ENCODE peak calls at places on chromosome 7, in ten cellular contexts. One of them, this sample, is unnamed. For H3K9me3, the result is how much of the 10 kb centered on the place peaks cover.

GRCh38 chr7:2269468-2270460 is 27.7 kb downstream of the NUDT1 start:
- DNase-seq in neuronal stem cell: peak
- DNase-seq in lung: no peak
- DNase-seq in CD8-positive, alpha-beta T cell: no peak
- DNase-seq in aorta: no peak
- DNase-seq in mucosa of descending colon: no peak
- DNase-seq in naive thymus-derived CD4-positive, alpha-beta T cell: no peak
- DNase-seq in SK-N-SH: peak
- DNase-seq in Panc1: no peak
- DNase-seq in heart right ventricle: no peak
- DNase-seq in this sample: no peak

GRCh38 chr7:105178928-105179541 is 165.0 kb downstream of the KMT2E start:
- DNase-seq in neuronal stem cell: no peak
- DNase-seq in lung: no peak
- DNase-seq in CD8-positive, alpha-beta T cell: no peak
- DNase-seq in aorta: no peak
- DNase-seq in mucosa of descending colon: no peak
- DNase-seq in naive thymus-derived CD4-positive, alpha-beta T cell: no peak
- DNase-seq in SK-N-SH: no peak
- DNase-seq in Panc1: no peak
- DNase-seq in heart right ventricle: no peak
- DNase-seq in this sample: no peak

GRCh38 chr7:123635551-123636359 is 19.9 kb upstream of the LMOD2 start:
- DNase-seq in neuronal stem cell: no peak
- DNase-seq in lung: no peak
- DNase-seq in CD8-positive, alpha-beta T cell: no peak
- DNase-seq in aorta: no peak
- DNase-seq in mucosa of descending colon: no peak
- DNase-seq in naive thymus-derived CD4-positive, alpha-beta T cell: no peak
- DNase-seq in SK-N-SH: peak
- DNase-seq in Panc1: no peak
- DNase-seq in heart right ventricle: no peak
- DNase-seq in this sample: peak

GRCh38 chr7:80876894-80877414 is 41.9 kb downstream of the SEMA3C start:
- DNase-seq in neuronal stem cell: no peak
- DNase-seq in lung: no peak
- DNase-seq in CD8-positive, alpha-beta T cell: no peak
- DNase-seq in aorta: no peak
- DNase-seq in mucosa of descending colon: no peak
- DNase-seq in naive thymus-derived CD4-positive, alpha-beta T cell: no peak
- DNase-seq in SK-N-SH: peak
- DNase-seq in Panc1: no peak
- DNase-seq in heart right ventricle: no peak
- DNase-seq in this sample: no peak

GRCh38 chr7:71835056-71835455 is 577.1 kb downstream of the CALN1 start:
- DNase-seq in neuronal stem cell: no peak
- DNase-seq in lung: no peak
- DNase-seq in CD8-positive, alpha-beta T cell: no peak
- DNase-seq in aorta: no peak
- DNase-seq in mucosa of descending colon: no peak
- DNase-seq in naive thymus-derived CD4-positive, alpha-beta T cell: no peak
- DNase-seq in SK-N-SH: no peak
- DNase-seq in Panc1: no peak
- DNase-seq in heart right ventricle: no peak
- DNase-seq in this sample: no peak

GRCh38 chr7:141541375-141541774 is 9.8 kb upstream of the AGK start:
- DNase-seq in neuronal stem cell: no peak
- DNase-seq in lung: no peak
- DNase-seq in CD8-positive, alpha-beta T cell: no peak
- DNase-seq in aorta: no peak
- DNase-seq in mucosa of descending colon: no peak
- DNase-seq in naive thymus-derived CD4-positive, alpha-beta T cell: no peak
- DNase-seq in SK-N-SH: no peak
- DNase-seq in Panc1: no peak
- DNase-seq in heart right ventricle: no peak
- DNase-seq in this sample: no peak

GRCh38 chr7:2781636-2782035 is 62.5 kb downstream of the GNA12 start:
- DNase-seq in neuronal stem cell: no peak
- DNase-seq in lung: no peak
- DNase-seq in CD8-positive, alpha-beta T cell: no peak
- DNase-seq in aorta: no peak
- DNase-seq in mucosa of descending colon: no peak
- DNase-seq in naive thymus-derived CD4-positive, alpha-beta T cell: no peak
- DNase-seq in SK-N-SH: no peak
- DNase-seq in Panc1: no peak
- DNase-seq in heart right ventricle: no peak
- DNase-seq in this sample: no peak

GRCh38 chr7:77698042-77698625 is 1.9 kb downstream of the RSBN1L start:
- DNase-seq in neuronal stem cell: no peak
- DNase-seq in lung: no peak
- DNase-seq in CD8-positive, alpha-beta T cell: no peak
- DNase-seq in aorta: no peak
- DNase-seq in mucosa of descending colon: no peak
- DNase-seq in naive thymus-derived CD4-positive, alpha-beta T cell: no peak
- DNase-seq in SK-N-SH: no peak
- DNase-seq in Panc1: no peak
- DNase-seq in heart right ventricle: no peak
- DNase-seq in this sample: no peak

GRCh38 chr7:38550881-38551280 is 80.3 kb downstream of the AMPH start:
- DNase-seq in neuronal stem cell: no peak
- DNase-seq in lung: no peak
- DNase-seq in CD8-positive, alpha-beta T cell: no peak
- DNase-seq in aorta: no peak
- DNase-seq in mucosa of descending colon: no peak
- DNase-seq in naive thymus-derived CD4-positive, alpha-beta T cell: no peak
- DNase-seq in SK-N-SH: no peak
- DNase-seq in Panc1: no peak
- DNase-seq in heart right ventricle: no peak
- DNase-seq in this sample: no peak

GRCh38 chr7:77629797-77630196 is 66.5 kb upstream of the RSBN1L start:
- DNase-seq in neuronal stem cell: no peak
- DNase-seq in lung: no peak
- DNase-seq in CD8-positive, alpha-beta T cell: no peak
- DNase-seq in aorta: no peak
- DNase-seq in mucosa of descending colon: no peak
- DNase-seq in naive thymus-derived CD4-positive, alpha-beta T cell: no peak
- DNase-seq in SK-N-SH: no peak
- DNase-seq in Panc1: no peak
- DNase-seq in heart right ventricle: no peak
- DNase-seq in this sample: no peak

GRCh38 chr7:90409667-90410066 is 6.4 kb downstream of the CLDN12 start:
- DNase-seq in neuronal stem cell: no peak
- DNase-seq in lung: no peak
- DNase-seq in CD8-positive, alpha-beta T cell: no peak
- DNase-seq in aorta: no peak
- DNase-seq in mucosa of descending colon: no peak
- DNase-seq in naive thymus-derived CD4-positive, alpha-beta T cell: no peak
- DNase-seq in SK-N-SH: no peak
- DNase-seq in Panc1: no peak
- DNase-seq in heart right ventricle: no peak
- DNase-seq in this sample: no peak

DNA sequence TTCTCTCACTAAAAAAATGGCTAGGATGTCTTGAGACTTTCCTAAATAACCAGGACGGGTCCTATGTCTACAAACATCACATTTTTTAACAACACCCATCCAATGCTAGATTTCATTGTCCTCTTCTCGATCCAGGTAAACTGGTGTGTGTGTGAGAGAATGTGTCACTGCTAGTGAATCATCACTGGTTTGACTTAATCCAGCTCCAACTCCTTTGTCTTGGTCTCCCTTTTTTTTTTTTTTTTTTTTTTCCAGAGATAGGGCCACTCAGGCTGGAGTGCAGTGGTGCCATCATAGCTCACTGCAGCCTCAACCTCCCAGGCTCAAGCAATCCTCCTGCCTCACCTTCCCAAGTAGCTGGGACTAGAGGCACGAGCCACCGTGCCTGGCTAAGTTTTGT is 2.0 kb upstream of the UFSP1 start:
- DNase-seq in neuronal stem cell: no peak
- DNase-seq in lung: no peak
- DNase-seq in CD8-positive, alpha-beta T cell: no peak
- DNase-seq in aorta: no peak
- DNase-seq in mucosa of descending colon: no peak
- DNase-seq in naive thymus-derived CD4-positive, alpha-beta T cell: no peak
- DNase-seq in SK-N-SH: no peak
- DNase-seq in Panc1: no peak
- DNase-seq in heart right ventricle: no peak
- DNase-seq in this sample: no peak
- H3K4me3 ChIP-seq in neuronal stem cell: no peak
- H3K4me3 ChIP-seq in lung: no peak
- H3K4me3 ChIP-seq in CD8-positive, alpha-beta T cell: no peak
- H3K4me3 ChIP-seq in aorta: no peak
- H3K4me3 ChIP-seq in mucosa of descending colon: no peak
- H3K4me3 ChIP-seq in naive thymus-derived CD4-positive, alpha-beta T cell: no peak
- H3K4me3 ChIP-seq in SK-N-SH: no peak
- H3K4me3 ChIP-seq in Panc1: no peak
- H3K4me3 ChIP-seq in heart right ventricle: no peak
- H3K4me3 ChIP-seq in this sample: no peak

GRCh38 chr7:117217636-117218035 is 105.2 kb downstream of the WNT2 start:
- DNase-seq in neuronal stem cell: no peak
- DNase-seq in lung: no peak
- DNase-seq in CD8-positive, alpha-beta T cell: no peak
- DNase-seq in aorta: no peak
- DNase-seq in mucosa of descending colon: no peak
- DNase-seq in naive thymus-derived CD4-positive, alpha-beta T cell: no peak
- DNase-seq in SK-N-SH: no peak
- DNase-seq in Panc1: no peak
- DNase-seq in heart right ventricle: no peak
- DNase-seq in this sample: peak

GRCh38 chr7:117218700-117219099 is 104.2 kb downstream of the WNT2 start:
- DNase-seq in neuronal stem cell: no peak
- DNase-seq in lung: no peak
- DNase-seq in CD8-positive, alpha-beta T cell: no peak
- DNase-seq in aorta: no peak
- DNase-seq in mucosa of descending colon: no peak
- DNase-seq in naive thymus-derived CD4-positive, alpha-beta T cell: no peak
- DNase-seq in SK-N-SH: no peak
- DNase-seq in Panc1: no peak
- DNase-seq in heart right ventricle: no peak
- DNase-seq in this sample: no peak

GRCh38 chr7:117217121-117217520 is 105.7 kb downstream of the WNT2 start:
- DNase-seq in neuronal stem cell: no peak
- DNase-seq in lung: no peak
- DNase-seq in CD8-positive, alpha-beta T cell: no peak
- DNase-seq in aorta: no peak
- DNase-seq in mucosa of descending colon: no peak
- DNase-seq in naive thymus-derived CD4-positive, alpha-beta T cell: no peak
- DNase-seq in SK-N-SH: no peak
- DNase-seq in Panc1: no peak
- DNase-seq in heart right ventricle: no peak
- DNase-seq in this sample: no peak

GRCh38 chr7:117216010-117216409 is 106.8 kb downstream of the WNT2 start:
- DNase-seq in neuronal stem cell: no peak
- DNase-seq in lung: no peak
- DNase-seq in CD8-positive, alpha-beta T cell: no peak
- DNase-seq in aorta: no peak
- DNase-seq in mucosa of descending colon: no peak
- DNase-seq in naive thymus-derived CD4-positive, alpha-beta T cell: no peak
- DNase-seq in SK-N-SH: no peak
- DNase-seq in Panc1: no peak
- DNase-seq in heart right ventricle: no peak
- DNase-seq in this sample: no peak

GRCh38 chr7:117216436-117217069 is 106.3 kb downstream of the WNT2 start:
- DNase-seq in neuronal stem cell: no peak
- DNase-seq in lung: no peak
- DNase-seq in CD8-positive, alpha-beta T cell: no peak
- DNase-seq in aorta: no peak
- DNase-seq in mucosa of descending colon: no peak
- DNase-seq in naive thymus-derived CD4-positive, alpha-beta T cell: no peak
- DNase-seq in SK-N-SH: no peak
- DNase-seq in Panc1: no peak
- DNase-seq in heart right ventricle: no peak
- DNase-seq in this sample: no peak
- H3K9me3 ChIP-seq in neuronal stem cell: under half
- H3K9me3 ChIP-seq in lung: under half
- H3K9me3 ChIP-seq in CD8-positive, alpha-beta T cell: under half
- H3K9me3 ChIP-seq in aorta: under half
- H3K9me3 ChIP-seq in mucosa of descending colon: under half
- H3K9me3 ChIP-seq in naive thymus-derived CD4-positive, alpha-beta T cell: under half
- H3K9me3 ChIP-seq in SK-N-SH: under half
- H3K9me3 ChIP-seq in Panc1: under half
- H3K9me3 ChIP-seq in heart right ventricle: under half
- H3K9me3 ChIP-seq in this sample: under half

DNA sequence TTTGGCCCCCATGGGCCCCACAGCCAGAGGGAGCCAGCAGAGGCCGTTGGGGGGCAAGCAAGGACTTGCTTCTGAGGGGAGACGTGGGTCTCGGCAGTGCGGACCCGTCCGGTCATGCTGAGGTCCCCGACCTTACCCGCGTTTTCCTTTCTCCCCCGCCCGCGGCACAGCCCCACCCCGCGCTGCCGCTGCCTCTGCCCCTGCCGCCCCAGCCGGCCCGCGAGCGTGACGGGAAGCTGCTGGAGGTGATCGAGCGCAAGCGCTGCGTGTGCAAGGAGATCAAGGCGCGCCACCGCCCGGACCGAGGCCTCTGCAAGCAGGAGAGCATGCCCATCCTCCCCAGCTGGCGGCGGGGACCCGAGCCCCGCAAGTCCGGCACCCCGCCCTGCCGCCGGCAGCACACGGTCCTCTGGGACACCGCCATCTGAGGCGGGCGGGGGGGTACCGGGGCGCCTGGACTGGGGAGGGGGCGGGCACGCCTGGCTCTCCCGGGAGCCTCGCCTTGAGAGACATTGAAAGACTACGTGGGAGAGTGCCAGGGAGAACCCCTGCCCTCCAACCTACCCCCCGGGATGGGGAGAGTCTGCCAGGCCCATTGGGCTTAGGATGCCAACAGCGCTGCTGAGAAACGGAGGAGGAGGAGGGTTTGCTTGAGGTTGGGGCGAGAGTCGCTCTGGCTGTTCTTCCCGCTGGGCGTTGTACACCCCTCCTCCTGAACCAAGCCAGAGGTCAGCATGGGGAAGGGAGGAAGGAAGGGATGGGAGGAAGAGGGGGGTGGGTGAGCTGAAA is 9.9 kb downstream of the NYAP1 start:
- DNase-seq in neuronal stem cell: no peak
- DNase-seq in lung: no peak
- DNase-seq in CD8-positive, alpha-beta T cell: no peak
- DNase-seq in aorta: no peak
- DNase-seq in mucosa of descending colon: peak
- DNase-seq in naive thymus-derived CD4-positive, alpha-beta T cell: no peak
- DNase-seq in SK-N-SH: peak
- DNase-seq in Panc1: no peak
- DNase-seq in heart right ventricle: no peak
- DNase-seq in this sample: no peak
- H3K4me3 ChIP-seq in neuronal stem cell: peak
- H3K4me3 ChIP-seq in lung: peak
- H3K4me3 ChIP-seq in CD8-positive, alpha-beta T cell: peak
- H3K4me3 ChIP-seq in aorta: no peak
- H3K4me3 ChIP-seq in mucosa of descending colon: no peak
- H3K4me3 ChIP-seq in naive thymus-derived CD4-positive, alpha-beta T cell: peak
- H3K4me3 ChIP-seq in SK-N-SH: no peak
- H3K4me3 ChIP-seq in Panc1: no peak
- H3K4me3 ChIP-seq in heart right ventricle: peak
- H3K4me3 ChIP-seq in this sample: no peak

DNA sequence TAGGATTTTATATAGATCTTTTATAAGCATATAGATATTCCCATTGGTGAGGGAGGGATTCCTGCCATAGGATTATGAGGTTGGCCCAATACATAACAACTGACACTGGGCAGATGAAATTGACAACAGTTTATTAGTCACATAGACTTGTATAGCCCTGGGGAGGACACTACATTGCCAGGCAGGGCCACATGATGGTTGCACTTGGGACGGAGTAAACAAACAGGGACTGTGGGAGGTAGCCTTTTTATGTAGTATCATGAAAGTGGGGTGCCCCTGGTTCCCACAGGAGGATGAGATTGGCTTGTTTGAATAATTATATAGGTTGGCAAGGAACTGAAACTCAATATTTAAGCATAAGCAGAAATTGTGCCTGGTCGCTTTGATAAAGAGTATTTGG is 23.5 kb downstream of the TRIM24 start:
- DNase-seq in neuronal stem cell: no peak
- DNase-seq in lung: no peak
- DNase-seq in CD8-positive, alpha-beta T cell: no peak
- DNase-seq in aorta: no peak
- DNase-seq in mucosa of descending colon: no peak
- DNase-seq in naive thymus-derived CD4-positive, alpha-beta T cell: no peak
- DNase-seq in SK-N-SH: no peak
- DNase-seq in Panc1: no peak
- DNase-seq in heart right ventricle: no peak
- DNase-seq in this sample: no peak
- H3K9me3 ChIP-seq in neuronal stem cell: under half
- H3K9me3 ChIP-seq in lung: under half
- H3K9me3 ChIP-seq in CD8-positive, alpha-beta T cell: under half
- H3K9me3 ChIP-seq in aorta: under half
- H3K9me3 ChIP-seq in mucosa of descending colon: under half
- H3K9me3 ChIP-seq in naive thymus-derived CD4-positive, alpha-beta T cell: under half
- H3K9me3 ChIP-seq in SK-N-SH: under half
- H3K9me3 ChIP-seq in Panc1: under half
- H3K9me3 ChIP-seq in heart right ventricle: under half
- H3K9me3 ChIP-seq in this sample: under half